ENCODE peak calls at places on chromosomes 2 and 18, in eight cellular contexts. S, A, F, C, P, H, G and U are unnamed samples.

GRCh38 chr18:74632088-74632679 is 34.5 kb downstream of the ZNF407 start:
- DNase-seq in H (no peak), G (no peak), F (no peak), S (no peak), P (no peak), C (no peak), A (no peak), U (no peak)

GRCh38 chr18:46260016-46260878 is 156.1 kb downstream of the HAUS1 start:
- DNase-seq in S (peak), G (peak), F (no peak), A (peak), H (no peak), P (peak), C (no peak), U (peak)

GRCh38 chr2:196587739-196588138 is 51.8 kb upstream of the CCDC150 start:
- DNase-seq in P (no peak), F (no peak), C (no peak), G (no peak), H (no peak), S (no peak), A (no peak), U (no peak)

GRCh38 chr18:47397671-47398319 is 146.3 kb upstream of the SKOR2 start:
- DNase-seq in S (no peak), C (peak), G (no peak), P (no peak), H (no peak), A (no peak), F (no peak), U (no peak)

GRCh38 chr2:152409691-152410597 is 75.0 kb downstream of the FMNL2 start:
- DNase-seq in G (peak), P (peak), A (peak), C (no peak), H (no peak), S (peak), F (no peak), U (no peak)

GRCh38 chr2:238714038-238714528 is 133.8 kb upstream of the TWIST2 start:
- DNase-seq in H (no peak), S (no peak), A (no peak), G (peak), P (no peak), F (no peak), C (no peak), U (no peak)

GRCh38 chr2:44136186-44136585 is 32.5 kb upstream of the PPM1B start:
- DNase-seq in P (peak), H (no peak), A (peak), C (no peak), G (peak), F (no peak), S (peak), U (peak)

GRCh38 chr18:76892832-76893231 is 70.5 kb downstream of the ZNF236 start:
- DNase-seq in F (no peak), A (no peak), G (no peak), P (no peak), H (no peak), S (no peak), C (no peak), U (peak)

GRCh38 chr2:230913406-230913805 is 11.6 kb downstream of the GPR55 start:
- DNase-seq in P (no peak), A (no peak), S (no peak), F (no peak), H (peak), G (peak), C (peak), U (no peak)

GRCh38 chr2:20484810-20485611 is 38.1 kb downstream of the RHOB start:
- DNase-seq in G (no peak), C (no peak), F (no peak), H (no peak), P (no peak), A (no peak), S (no peak), U (no peak)

GRCh38 chr18:9696701-9697100 is 11.4 kb upstream of the RAB31 start:
- DNase-seq in H (no peak), P (no peak), A (no peak), F (no peak), S (no peak), C (no peak), G (no peak), U (no peak)

GRCh38 chr2:128036748-128037607 is 9.1 kb upstream of the SAP130 start:
- DNase-seq in F (no peak), H (no peak), A (no peak), G (no peak), P (no peak), S (no peak), C (no peak), U (no peak)

GRCh38 chr2:233989221-233989620 is 61.3 kb upstream of the SPP2 start:
- DNase-seq in F (no peak), G (no peak), H (no peak), P (no peak), C (no peak), S (no peak), A (no peak), U (no peak)

GRCh38 chr18:53153281-53153680 is 813.3 kb downstream of the DCC start:
- DNase-seq in G (no peak), A (no peak), S (no peak), F (no peak), C (peak), H (no peak), P (no peak), U (no peak)

GRCh38 chr18:13725566-13726227 is 661 bp downstream of the FAM210A start:
- DNase-seq in H (no peak), A (peak), C (peak), P (no peak), F (no peak), G (peak), S (no peak), U (no peak)
- TF ChIP-seq CTCF in H (no peak), A (no peak), C (no peak), P (no peak), F (no peak), G (no peak), S (no peak), U (no peak)

GRCh38 chr2:28726177-28726576 is 25.5 kb upstream of the PPP1CB start:
- DNase-seq in G (no peak), S (no peak), F (no peak), P (no peak), A (no peak), H (no peak), C (no peak), U (no peak)
- H3K4me3 ChIP-seq in G (no peak), S (no peak), F (no peak), P (no peak), A (no peak), H (no peak), C (no peak), U (no peak)

DNA sequence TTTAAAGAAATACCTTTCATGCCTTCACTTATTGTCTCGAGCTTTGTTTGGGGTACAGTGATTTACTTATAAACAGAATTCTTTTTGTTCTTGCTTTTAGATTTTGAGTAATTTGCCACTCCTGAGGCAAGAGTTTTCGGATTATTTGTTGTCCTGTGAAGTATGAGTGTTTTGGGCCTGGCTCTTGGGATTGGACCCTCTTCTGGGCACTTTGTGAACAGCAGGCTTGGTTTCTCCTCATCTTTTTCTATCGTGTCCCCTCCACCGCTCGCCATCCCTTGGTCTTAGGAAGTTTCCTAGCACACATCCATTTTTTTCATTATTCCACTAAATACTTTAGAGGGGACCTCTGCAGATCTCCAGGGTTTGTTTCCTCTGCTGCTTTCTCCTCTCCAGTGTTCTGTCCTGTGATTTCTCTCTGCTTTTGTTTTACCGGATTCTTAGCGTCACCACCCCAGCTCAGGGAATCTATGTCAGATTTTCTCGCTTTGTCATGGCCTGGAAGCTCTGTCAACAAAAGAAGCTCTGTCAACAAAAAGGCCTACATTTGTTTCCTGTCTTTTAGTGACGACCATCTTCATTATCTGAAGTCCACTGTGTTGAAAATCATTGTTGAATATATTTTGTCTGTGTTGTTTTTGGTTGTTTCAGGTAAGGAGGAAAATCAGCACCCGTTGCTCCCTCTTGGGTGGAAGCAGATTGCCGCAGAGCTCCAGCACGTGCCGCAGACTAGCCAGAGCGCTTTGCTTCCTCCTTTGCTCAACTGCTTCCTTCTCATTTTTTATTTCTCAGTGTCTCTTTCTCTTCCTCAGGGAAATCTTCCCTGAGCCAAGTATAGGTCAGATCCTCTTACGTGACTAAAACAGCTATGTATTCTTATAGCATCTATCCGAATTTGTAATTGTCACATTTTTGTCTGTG is 27.8 kb downstream of the ANKRD62 start:
- DNase-seq in P (peak), A (no peak), H (no peak), C (peak), G (peak), S (no peak), F (no peak), U (no peak)
- TF ChIP-seq CTCF in P (peak), A (peak), H (no peak), C (peak), G (peak), S (peak), F (peak), U (peak)

DNA sequence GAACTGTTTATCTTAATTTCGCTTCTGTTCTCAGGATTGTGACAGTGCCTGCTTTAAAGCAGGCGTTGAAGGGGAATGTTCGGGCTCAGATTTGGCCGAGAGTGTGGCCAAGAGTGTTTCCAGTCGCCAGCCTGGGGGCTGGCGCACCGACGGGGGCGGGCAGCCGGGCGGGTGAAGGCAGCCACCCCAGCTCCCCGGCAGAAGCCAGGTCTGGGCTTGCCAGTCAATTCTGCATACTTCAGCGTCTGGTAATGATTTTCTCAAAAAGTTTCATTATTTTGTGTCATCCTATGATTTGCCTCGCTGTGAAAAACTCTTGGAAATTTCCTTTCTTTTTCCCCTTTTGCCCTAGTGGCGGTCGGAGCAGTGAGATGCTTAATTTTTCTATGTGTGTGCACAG is 778 bp downstream of the FAM228A start:
- DNase-seq in H (no peak), S (no peak), G (no peak), P (no peak), A (peak), F (no peak), C (no peak), U (no peak)
- H3K4me3 ChIP-seq in H (no peak), S (no peak), G (peak), P (no peak), A (peak), F (no peak), C (no peak), U (peak)